ENCODE peak calls at places on chromosome 6, in six cellular contexts. D, U, M, G, P and T are unnamed samples.

GRCh38 chr6:15244605-15245360 is 1.1 kb upstream of the JARID2 start:
- DNase-seq in U (peak; percentile 72), M (peak; percentile 77), P (peak; percentile 81), G (peak; percentile 92), D (peak; percentile 71), T (peak; percentile 84)

GRCh38 chr6:162706236-162706635 is 21.3 kb downstream of the PRKN start:
- DNase-seq in U (peak; percentile 67), D (no peak), P (no peak), G (peak; percentile 85), M (no peak), T (peak; percentile 47)

GRCh38 chr6:4134841-4135664 is at the start of gene ECI2:
- DNase-seq in P (peak; percentile 85), G (peak; percentile 82), M (peak; percentile 58), D (peak; percentile 69), U (no peak), T (peak; percentile 86)

GRCh38 chr6:144639654-144640053 is 354.5 kb downstream of the UTRN start:
- DNase-seq in P (no peak), U (no peak), M (no peak), G (no peak), D (no peak), T (no peak)

GRCh38 chr6:26217714-26218075 is 130.5 kb downstream of the HFE start:
- DNase-seq in U (no peak), M (no peak), G (no peak), D (no peak), P (peak; percentile 58), T (no peak)

GRCh38 chr6:106927531-106928398 is 46.8 kb downstream of the CD24 start:
- DNase-seq in D (peak; percentile 14), U (peak; percentile 63), G (peak; percentile 46), M (peak; percentile 25), P (peak; percentile 61), T (no peak)

GRCh38 chr6:114157848-114158247 is 185.0 kb downstream of the HS3ST5 start:
- DNase-seq in D (no peak), U (no peak), P (no peak), G (no peak), M (no peak), T (no peak)

GRCh38 chr6:97866616-97867015 is 583.6 kb upstream of the MMS22L start:
- DNase-seq in P (no peak), M (no peak), U (no peak), D (no peak), G (no peak), T (no peak)

GRCh38 chr6:126388235-126388634 is 48.3 kb downstream of the CENPW start:
- DNase-seq in U (no peak), M (no peak), G (no peak), D (no peak), P (no peak), T (no peak)

GRCh38 chr6:88376759-88377387 is 210.7 kb upstream of the CNR1 start:
- DNase-seq in M (no peak), D (no peak), G (no peak), U (no peak), P (peak; percentile 88), T (no peak)